ENCODE peak calls at places on chromosomes 12 and 14, in six cellular contexts. One of them, this sample, is unnamed.
A peak's percentile ranks its signal among the peaks of the same experiment; 100 is the strongest.

GRCh38 chr12:91007531-91008290 is 2.9 kb upstream of the EPYC start:
- DNase-seq in amniotic stem cell: no peak
- DNase-seq in body of pancreas: no peak
- DNase-seq in GM23248: no peak
- DNase-seq in AG08395: no peak
- DNase-seq in HTR-8/SVneo: no peak
- DNase-seq in this sample: no peak

GRCh38 chr14:97180304-97181200 is 383.4 kb downstream of the VRK1 start:
- DNase-seq in HTR-8/SVneo: peak; percentile 31
- DNase-seq in AG08395: peak; percentile 89
- DNase-seq in amniotic stem cell: no peak
- DNase-seq in GM23248: peak; percentile 91
- DNase-seq in body of pancreas: no peak
- DNase-seq in this sample: peak; percentile 80

GRCh38 chr14:71526388-71526787 is 405.8 kb upstream of the RGS6 start:
- DNase-seq in GM23248: no peak
- DNase-seq in body of pancreas: no peak
- DNase-seq in amniotic stem cell: no peak
- DNase-seq in AG08395: no peak
- DNase-seq in HTR-8/SVneo: no peak
- DNase-seq in this sample: no peak

GRCh38 chr12:124422570-124423523 is 128.0 kb downstream of the RFLNA start:
- DNase-seq in amniotic stem cell: peak; percentile 84
- DNase-seq in HTR-8/SVneo: peak; percentile 90
- DNase-seq in body of pancreas: peak; percentile 84
- DNase-seq in AG08395: peak; percentile 95
- DNase-seq in GM23248: peak; percentile 97
- DNase-seq in this sample: peak; percentile 85

GRCh38 chr12:127060310-127060847 is 1206.6 kb upstream of the TMEM132C start:
- DNase-seq in HTR-8/SVneo: no peak
- DNase-seq in AG08395: no peak
- DNase-seq in GM23248: no peak
- DNase-seq in amniotic stem cell: no peak
- DNase-seq in body of pancreas: no peak
- DNase-seq in this sample: no peak

GRCh38 chr14:93464271-93464670 is 33.5 kb downstream of the UNC79 start:
- DNase-seq in HTR-8/SVneo: no peak
- DNase-seq in AG08395: no peak
- DNase-seq in body of pancreas: no peak
- DNase-seq in amniotic stem cell: no peak
- DNase-seq in GM23248: no peak
- DNase-seq in this sample: no peak

GRCh38 chr14:95495538-95496025 is 20.9 kb downstream of the SYNE3 start:
- DNase-seq in HTR-8/SVneo: no peak
- DNase-seq in amniotic stem cell: no peak
- DNase-seq in GM23248: no peak
- DNase-seq in AG08395: no peak
- DNase-seq in body of pancreas: no peak
- DNase-seq in this sample: no peak

GRCh38 chr12:14373202-14373601 is 7.7 kb downstream of the ATF7IP start:
- DNase-seq in amniotic stem cell: no peak
- DNase-seq in HTR-8/SVneo: no peak
- DNase-seq in AG08395: no peak
- DNase-seq in body of pancreas: no peak
- DNase-seq in GM23248: peak; percentile 77
- DNase-seq in this sample: peak; percentile 44

GRCh38 chr12:5428332-5429221 is 3.3 kb upstream of the NTF3 start:
- DNase-seq in amniotic stem cell: peak; percentile 28
- DNase-seq in body of pancreas: no peak
- DNase-seq in AG08395: peak; percentile 62
- DNase-seq in GM23248: peak; percentile 67
- DNase-seq in HTR-8/SVneo: no peak
- DNase-seq in this sample: no peak

GRCh38 chr12:89524201-89525001 is at the start of gene GALNT4:
- DNase-seq in AG08395: peak; percentile 90
- DNase-seq in body of pancreas: peak; percentile 90
- DNase-seq in amniotic stem cell: peak; percentile 79
- DNase-seq in HTR-8/SVneo: peak; percentile 88
- DNase-seq in GM23248: peak; percentile 93
- DNase-seq in this sample: peak; percentile 45

GRCh38 chr14:99561827-99562226 is 42.2 kb downstream of the CCDC85C start:
- DNase-seq in amniotic stem cell: no peak
- DNase-seq in body of pancreas: peak; percentile 56
- DNase-seq in GM23248: no peak
- DNase-seq in HTR-8/SVneo: no peak
- DNase-seq in AG08395: no peak
- DNase-seq in this sample: no peak

GRCh38 chr12:47139010-47139681 is 59.4 kb upstream of the AMIGO2 start:
- DNase-seq in GM23248: no peak
- DNase-seq in amniotic stem cell: no peak
- DNase-seq in AG08395: no peak
- DNase-seq in body of pancreas: no peak
- DNase-seq in HTR-8/SVneo: no peak
- DNase-seq in this sample: no peak

This sample was measured in RCC 7860.